ENCODE peak calls at places on chromosomes 13 and 19, in five cellular contexts. One of them, this sample, is unnamed.

GRCh38 chr13:24605923-24606372 is 74.3 kb upstream of the ATP12A start:
- DNase-seq in NCI-H2081: no peak
- DNase-seq in dermis blood vessel endothelial cell: no peak
- DNase-seq in neural crest cell: no peak
- DNase-seq in GDM1: no peak
- DNase-seq in this sample: no peak

GRCh38 chr19:31205887-31206518 is 143.2 kb downstream of the TSHZ3 start:
- DNase-seq in GDM1: no peak
- DNase-seq in dermis blood vessel endothelial cell: no peak
- DNase-seq in neural crest cell: no peak
- DNase-seq in NCI-H2081: no peak
- DNase-seq in this sample: no peak

GRCh38 chr19:44401108-44401786 is at the start of gene ZNF285:
- DNase-seq in neural crest cell: peak
- DNase-seq in dermis blood vessel endothelial cell: peak
- DNase-seq in NCI-H2081: no peak
- DNase-seq in GDM1: no peak
- DNase-seq in this sample: no peak

GRCh38 chr19:10112895-10113591 is 1.6 kb downstream of the P2RY11 start:
- DNase-seq in NCI-H2081: peak
- DNase-seq in dermis blood vessel endothelial cell: peak
- DNase-seq in neural crest cell: peak
- DNase-seq in GDM1: no peak
- DNase-seq in this sample: no peak

GRCh38 chr13:27053902-27054595 is 117.6 kb downstream of the USP12 start:
- DNase-seq in neural crest cell: no peak
- DNase-seq in GDM1: no peak
- DNase-seq in NCI-H2081: no peak
- DNase-seq in dermis blood vessel endothelial cell: peak
- DNase-seq in this sample: no peak

GRCh38 chr19:23482829-23483228 is 87.6 kb upstream of the ZNF91 start:
- DNase-seq in neural crest cell: no peak
- DNase-seq in dermis blood vessel endothelial cell: no peak
- DNase-seq in GDM1: no peak
- DNase-seq in NCI-H2081: no peak
- DNase-seq in this sample: no peak

GRCh38 chr19:49004964-49005614 is 11.4 kb downstream of the RUVBL2 start:
- DNase-seq in dermis blood vessel endothelial cell: no peak
- DNase-seq in neural crest cell: no peak
- DNase-seq in NCI-H2081: no peak
- DNase-seq in GDM1: no peak
- DNase-seq in this sample: no peak

GRCh38 chr19:17246681-17247425 is 1.1 kb upstream of the NR2F6 start:
- DNase-seq in neural crest cell: no peak
- DNase-seq in NCI-H2081: no peak
- DNase-seq in GDM1: no peak
- DNase-seq in dermis blood vessel endothelial cell: peak
- DNase-seq in this sample: no peak

GRCh38 chr13:97913206-97913605 is 40.3 kb upstream of the IPO5 start:
- DNase-seq in GDM1: no peak
- DNase-seq in NCI-H2081: no peak
- DNase-seq in dermis blood vessel endothelial cell: no peak
- DNase-seq in neural crest cell: no peak
- DNase-seq in this sample: no peak

GRCh38 chr13:35347679-35348205 is 128.7 kb downstream of the MAB21L1 start:
- DNase-seq in GDM1: no peak
- DNase-seq in dermis blood vessel endothelial cell: no peak
- DNase-seq in neural crest cell: no peak
- DNase-seq in NCI-H2081: no peak
- DNase-seq in this sample: no peak

GRCh38 chr19:35733180-35734125 is 8.8 kb downstream of the IGFLR1 start:
- DNase-seq in dermis blood vessel endothelial cell: no peak
- DNase-seq in GDM1: no peak
- DNase-seq in neural crest cell: no peak
- DNase-seq in NCI-H2081: no peak
- DNase-seq in this sample: no peak

GRCh38 chr13:34941436-34941834 is 635 bp upstream of the NBEA start:
- DNase-seq in NCI-H2081: no peak
- DNase-seq in neural crest cell: no peak
- DNase-seq in GDM1: no peak
- DNase-seq in dermis blood vessel endothelial cell: no peak
- DNase-seq in this sample: no peak

GRCh38 chr19:18300930-18301717 is 19.7 kb upstream of the JUND start:
- DNase-seq in neural crest cell: no peak
- DNase-seq in GDM1: no peak
- DNase-seq in dermis blood vessel endothelial cell: peak
- DNase-seq in NCI-H2081: no peak
- DNase-seq in this sample: no peak

GRCh38 chr13:99190147-99190985 is 10.3 kb upstream of the UBAC2 start:
- DNase-seq in NCI-H2081: no peak
- DNase-seq in dermis blood vessel endothelial cell: no peak
- DNase-seq in GDM1: no peak
- DNase-seq in neural crest cell: no peak
- DNase-seq in this sample: no peak

GRCh38 chr19:5001547-5002131 is 32.7 kb downstream of the KDM4B start:
- DNase-seq in NCI-H2081: no peak
- DNase-seq in GDM1: peak
- DNase-seq in dermis blood vessel endothelial cell: peak
- DNase-seq in neural crest cell: peak
- DNase-seq in this sample: no peak

GRCh38 chr19:38378866-38379265 is 4.5 kb downstream of the PSMD8 start:
- DNase-seq in dermis blood vessel endothelial cell: no peak
- DNase-seq in NCI-H2081: no peak
- DNase-seq in GDM1: no peak
- DNase-seq in neural crest cell: no peak
- DNase-seq in this sample: no peak

GRCh38 chr19:4456566-4456842 is 1.1 kb downstream of the UBXN6 start:
- DNase-seq in neural crest cell: no peak
- DNase-seq in GDM1: peak
- DNase-seq in NCI-H2081: no peak
- DNase-seq in dermis blood vessel endothelial cell: peak
- DNase-seq in this sample: no peak

This sample was measured in NCI-H1930.